ENCODE peak calls at places on chromosome X, in eight cellular contexts. X is neural progenitor cell, E is choroid plexus epithelial cell, F is pancreas, V is cardiac fibroblast, L is AG10803, K is uterus, T is GM06990. R is an unnamed sample.
A peak's percentile ranks its signal among the peaks of the same experiment; 100 is the strongest.

GRCh38 chrX:132909643-132910042 is 48.8 kb downstream of the HS6ST2 start:
- DNase-seq in K (no peak), F (no peak), L (peak; percentile 29), T (no peak), X (no peak), E (peak; percentile 89), V (peak; percentile 20), R (no peak)

GRCh38 chrX:128818690-128819089 is 704.6 kb downstream of the SMARCA1 start:
- DNase-seq in V (no peak), E (no peak), F (no peak), K (no peak), T (no peak), X (no peak), L (no peak), R (no peak)

GRCh38 chrX:2463973-2464676 is 36.7 kb downstream of the DHRSX start:
- DNase-seq in K (no peak), X (peak; percentile 49), V (peak; percentile 17), F (no peak), L (no peak), E (peak; percentile 13), T (peak; percentile 35), R (no peak)

GRCh38 chrX:143633530-143634372 is 2.1 kb downstream of the SLITRK4 start:
- DNase-seq in T (no peak), V (peak; percentile 8), F (peak; percentile 58), L (no peak), K (no peak), E (no peak), X (peak; percentile 46), R (no peak)

GRCh38 chrX:24619647-24620046 is 27.5 kb downstream of the PCYT1B start:
- DNase-seq in K (no peak), T (no peak), F (no peak), V (peak; percentile 49), L (peak; percentile 39), X (no peak), E (peak; percentile 62), R (peak; percentile 29)

GRCh38 chrX:106039920-106040319 is 1.4 kb upstream of the SERPINA7 start:
- DNase-seq in E (peak; percentile 20), V (peak; percentile 8), T (no peak), X (peak; percentile 39), K (no peak), L (no peak), F (no peak), R (no peak)

GRCh38 chrX:133364201-133364600 is 51.1 kb downstream of the GPC4 start:
- DNase-seq in K (no peak), F (no peak), V (peak; percentile 13), L (peak; percentile 52), E (peak; percentile 37), X (no peak), T (no peak), R (no peak)

GRCh38 chrX:118976599-118977340 is 2.4 kb downstream of the LONRF3 start:
- DNase-seq in X (no peak), T (peak; percentile 18), K (peak; percentile 23), E (no peak), F (peak; percentile 90), V (peak; percentile 2), L (no peak), R (no peak)

GRCh38 chrX:41085883-41086626 is 810 bp downstream of the USP9X start:
- DNase-seq in L (peak; percentile 30), E (peak; percentile 42), V (peak; percentile 48), T (peak; percentile 76), F (peak; percentile 91), K (peak; percentile 69), X (peak; percentile 60), R (peak; percentile 47)

GRCh38 chrX:74180716-74181115 is 123.3 kb upstream of the ZCCHC13 start:
- DNase-seq in L (no peak), V (no peak), T (no peak), F (no peak), E (no peak), K (no peak), X (no peak), R (no peak)

GRCh38 chrX:134714633-134715110 is 56.4 kb upstream of the PLAC1 start:
- DNase-seq in L (no peak), V (no peak), T (no peak), E (no peak), F (no peak), X (no peak), K (no peak), R (no peak)

GRCh38 chrX:80174925-80175574 is 160.5 kb downstream of the TBX22 start:
- DNase-seq in X (no peak), F (peak; percentile 15), E (no peak), T (no peak), L (no peak), K (no peak), V (peak; percentile 68), R (no peak)

GRCh38 chrX:336227-336626 is 17.6 kb upstream of the GTPBP6 start:
- DNase-seq in K (no peak), T (no peak), E (no peak), F (peak; percentile 31), V (no peak), X (no peak), L (no peak), R (no peak)

GRCh38 chrX:19964017-19964710 is 26.7 kb downstream of the BCLAF3 start:
- DNase-seq in T (peak; percentile 29), X (no peak), L (no peak), K (no peak), E (no peak), F (no peak), V (no peak), R (no peak)

GRCh38 chrX:13645464-13646153 is 7.3 kb upstream of the TCEANC start:
- DNase-seq in L (no peak), E (no peak), V (no peak), F (no peak), T (no peak), K (no peak), X (no peak), R (no peak)

GRCh38 chrX:13647709-13648212 is 5.2 kb upstream of the TCEANC start:
- DNase-seq in E (peak; percentile 77), F (no peak), T (no peak), V (peak; percentile 64), L (no peak), X (no peak), K (peak; percentile 76), R (no peak)

GRCh38 chrX:13650318-13650717 is 2.6 kb upstream of the TCEANC start:
- DNase-seq in V (no peak), T (no peak), F (no peak), X (no peak), E (no peak), L (no peak), K (no peak), R (no peak)

GRCh38 chrX:13649823-13650222 is 3.1 kb upstream of the TCEANC start:
- DNase-seq in K (no peak), E (peak; percentile 54), X (no peak), T (no peak), F (no peak), V (peak; percentile 13), L (peak; percentile 67), R (no peak)

GRCh38 chrX:13646154-13646549 is 6.8 kb upstream of the TCEANC start:
- DNase-seq in L (peak; percentile 66), F (no peak), V (peak; percentile 73), K (peak; percentile 62), E (peak; percentile 78), X (peak; percentile 80), T (no peak), R (peak; percentile 49)
- TF ChIP-seq CTCF in L (peak; percentile 78), F (peak; percentile 39), V (peak; percentile 67), K (peak; percentile 43), E (peak; percentile 79), X (peak; percentile 74), T (peak; percentile 76), R (no peak)

GRCh38 chrX:55750256-55750655 is 32.7 kb downstream of the RRAGB start:
- DNase-seq in E (no peak), T (no peak), K (no peak), V (no peak), X (no peak), F (no peak), L (no peak), R (no peak)
- TF ChIP-seq CTCF in E (no peak), T (no peak), K (no peak), V (no peak), X (no peak), F (no peak), L (no peak), R (no peak)

DNA sequence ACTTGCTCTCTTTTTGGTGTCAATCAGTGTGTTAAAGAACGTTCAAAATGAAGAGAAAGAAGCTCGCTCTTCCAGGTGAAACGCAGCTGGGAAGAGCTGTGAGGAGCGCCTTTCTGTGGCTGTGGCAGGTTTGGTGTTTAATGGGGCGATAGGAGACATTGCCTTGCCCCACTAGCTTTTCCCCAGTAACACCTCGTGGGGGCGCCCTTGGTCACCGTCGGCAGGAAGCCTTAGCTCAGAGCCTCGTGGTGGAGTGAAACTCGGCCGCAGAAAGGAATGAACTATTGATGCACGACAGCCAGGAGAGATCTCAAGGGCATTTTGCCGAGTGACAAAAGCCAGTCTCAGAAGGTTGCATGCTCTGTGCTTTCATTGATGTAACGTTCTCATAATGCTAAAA is 65.1 kb downstream of the GPR143 start:
- DNase-seq in K (no peak), T (no peak), X (no peak), V (no peak), E (no peak), L (no peak), F (no peak), R (no peak)
- TF ChIP-seq CTCF in K (no peak), T (no peak), X (no peak), V (no peak), E (peak; percentile 3), L (no peak), F (no peak), R (no peak)

GRCh38 chrX:51459125-51459524 is 37.3 kb downstream of the NUDT11 start:
- DNase-seq in T (no peak), K (no peak), F (no peak), E (peak; percentile 41), X (peak; percentile 52), V (peak; percentile 34), L (peak; percentile 24), R (no peak)
- TF ChIP-seq CTCF in T (peak; percentile 56), K (no peak), F (peak; percentile 32), E (peak; percentile 59), X (peak; percentile 61), V (peak; percentile 46), L (peak; percentile 45), R (no peak)

GRCh38 chrX:8366491-8366890 is 98.1 kb upstream of the VCX3B start:
- DNase-seq in F (no peak), X (no peak), V (peak; percentile 1), E (no peak), K (no peak), T (no peak), L (no peak), R (no peak)

DNA sequence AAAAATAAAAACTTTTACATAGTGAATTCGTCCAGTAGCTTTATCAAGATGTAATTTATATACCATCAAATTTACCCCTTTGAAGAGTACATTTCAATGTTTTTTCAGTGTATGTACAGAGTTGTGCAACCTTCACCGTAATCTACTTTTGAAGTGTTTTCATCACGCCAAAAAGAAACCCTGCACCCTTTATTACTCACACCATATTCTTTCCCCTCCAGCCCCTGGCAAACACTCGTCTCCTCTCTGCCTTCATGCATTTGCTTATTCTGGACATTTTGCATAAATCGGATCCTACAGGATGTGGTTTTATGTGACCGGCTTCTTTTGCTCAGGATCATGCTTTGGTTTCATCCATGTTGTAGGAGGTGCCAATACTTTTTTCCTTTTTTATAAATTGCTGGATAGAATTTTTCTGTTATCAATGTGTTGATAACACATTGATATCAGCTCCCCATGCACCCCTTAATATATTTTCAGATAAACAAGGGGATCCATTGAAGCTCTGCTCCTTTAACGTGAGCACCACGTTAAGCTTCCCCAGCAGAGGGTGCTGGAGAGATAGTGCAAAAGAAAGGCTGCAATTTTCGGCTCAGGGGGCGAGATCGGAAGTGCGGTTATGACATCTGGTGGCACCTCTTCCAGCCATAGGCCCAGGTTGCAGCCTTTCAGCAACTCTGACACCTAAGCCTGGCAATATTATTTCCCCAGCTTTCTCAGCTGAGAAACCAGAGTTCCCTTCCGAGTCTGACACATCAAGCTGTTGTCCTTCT is 100.1 kb upstream of the VCX3B start:
- DNase-seq in T (no peak), V (peak; percentile 30), K (no peak), L (no peak), F (no peak), X (peak; percentile 68), E (no peak), R (no peak)
- TF ChIP-seq CTCF in T (no peak), V (no peak), K (no peak), L (no peak), F (no peak), X (peak; percentile 66), E (peak; percentile 25), R (peak; percentile 21)

R was measured in mesothelial cell of epicardium.